ENCODE peak calls at places on chromosomes 12 and 14, in eight cellular contexts. One of them, this sample, is unnamed.

GRCh38 chr14:101499513-101499912 is 61.8 kb upstream of the DIO3 start:
- DNase-seq in neural progenitor cell: no peak
- DNase-seq in SK-N-SH: no peak
- DNase-seq in HCT116: no peak
- DNase-seq in keratinocyte: no peak
- DNase-seq in GM12878: no peak
- DNase-seq in mammary epithelial cell: no peak
- DNase-seq in H1: no peak
- DNase-seq in this sample: no peak

GRCh38 chr14:104368751-104369100 is 210.8 kb upstream of the C14orf180 start:
- DNase-seq in neural progenitor cell: no peak
- DNase-seq in SK-N-SH: no peak
- DNase-seq in HCT116: no peak
- DNase-seq in keratinocyte: no peak
- DNase-seq in GM12878: no peak
- DNase-seq in mammary epithelial cell: no peak
- DNase-seq in H1: no peak
- DNase-seq in this sample: no peak

GRCh38 chr12:128338344-128338743 is 71.4 kb downstream of the TMEM132C start:
- DNase-seq in neural progenitor cell: peak
- DNase-seq in SK-N-SH: no peak
- DNase-seq in HCT116: no peak
- DNase-seq in keratinocyte: no peak
- DNase-seq in GM12878: no peak
- DNase-seq in mammary epithelial cell: no peak
- DNase-seq in H1: no peak
- DNase-seq in this sample: no peak

GRCh38 chr12:62671321-62671720 is 204.7 kb downstream of the MON2 start:
- DNase-seq in neural progenitor cell: no peak
- DNase-seq in SK-N-SH: no peak
- DNase-seq in HCT116: no peak
- DNase-seq in keratinocyte: peak
- DNase-seq in GM12878: no peak
- DNase-seq in mammary epithelial cell: peak
- DNase-seq in H1: no peak
- DNase-seq in this sample: no peak

GRCh38 chr12:32126720-32127119 is 20.1 kb downstream of the BICD1 start:
- DNase-seq in neural progenitor cell: no peak
- DNase-seq in SK-N-SH: no peak
- DNase-seq in HCT116: no peak
- DNase-seq in keratinocyte: no peak
- DNase-seq in GM12878: no peak
- DNase-seq in mammary epithelial cell: peak
- DNase-seq in H1: no peak
- DNase-seq in this sample: no peak

GRCh38 chr12:56087220-56087619 is 7.3 kb downstream of the ERBB3 start:
- DNase-seq in neural progenitor cell: no peak
- DNase-seq in SK-N-SH: no peak
- DNase-seq in HCT116: no peak
- DNase-seq in keratinocyte: no peak
- DNase-seq in GM12878: no peak
- DNase-seq in mammary epithelial cell: no peak
- DNase-seq in H1: no peak
- DNase-seq in this sample: no peak

GRCh38 chr12:125340791-125341190 is 275.6 kb downstream of the AACS start:
- DNase-seq in neural progenitor cell: no peak
- DNase-seq in SK-N-SH: no peak
- DNase-seq in HCT116: no peak
- DNase-seq in keratinocyte: no peak
- DNase-seq in GM12878: no peak
- DNase-seq in mammary epithelial cell: no peak
- DNase-seq in H1: no peak
- DNase-seq in this sample: no peak

GRCh38 chr12:13173012-13173441 is 23.5 kb upstream of the EMP1 start:
- DNase-seq in neural progenitor cell: no peak
- DNase-seq in SK-N-SH: no peak
- DNase-seq in HCT116: no peak
- DNase-seq in keratinocyte: no peak
- DNase-seq in GM12878: no peak
- DNase-seq in mammary epithelial cell: no peak
- DNase-seq in H1: no peak
- DNase-seq in this sample: no peak

GRCh38 chr14:23406244-23406643 is 1.8 kb downstream of the MYH6 start:
- DNase-seq in neural progenitor cell: no peak
- DNase-seq in SK-N-SH: no peak
- DNase-seq in HCT116: no peak
- DNase-seq in keratinocyte: no peak
- DNase-seq in GM12878: no peak
- DNase-seq in mammary epithelial cell: peak
- DNase-seq in H1: no peak
- DNase-seq in this sample: no peak

GRCh38 chr14:104936361-104937155 is 11.9 kb downstream of the PLD4 start:
- DNase-seq in neural progenitor cell: no peak
- DNase-seq in SK-N-SH: no peak
- DNase-seq in HCT116: no peak
- DNase-seq in keratinocyte: no peak
- DNase-seq in GM12878: no peak
- DNase-seq in mammary epithelial cell: no peak
- DNase-seq in H1: no peak
- DNase-seq in this sample: no peak

GRCh38 chr12:114186241-114187002 is 219.5 kb downstream of the TBX5 start:
- DNase-seq in neural progenitor cell: peak
- DNase-seq in SK-N-SH: peak
- DNase-seq in HCT116: no peak
- DNase-seq in keratinocyte: no peak
- DNase-seq in GM12878: no peak
- DNase-seq in mammary epithelial cell: no peak
- DNase-seq in H1: peak
- DNase-seq in this sample: no peak

GRCh38 chr14:69997849-69998248 is 118.6 kb downstream of the SMOC1 start:
- DNase-seq in neural progenitor cell: no peak
- DNase-seq in SK-N-SH: no peak
- DNase-seq in HCT116: no peak
- DNase-seq in keratinocyte: no peak
- DNase-seq in GM12878: no peak
- DNase-seq in mammary epithelial cell: peak
- DNase-seq in H1: no peak
- DNase-seq in this sample: no peak

GRCh38 chr12:18752280-18752920 is 14.5 kb downstream of the CAPZA3 start:
- DNase-seq in neural progenitor cell: peak
- DNase-seq in SK-N-SH: no peak
- DNase-seq in HCT116: no peak
- DNase-seq in keratinocyte: no peak
- DNase-seq in GM12878: no peak
- DNase-seq in mammary epithelial cell: no peak
- DNase-seq in H1: no peak
- DNase-seq in this sample: no peak

GRCh38 chr14:54362759-54363437 is 33.9 kb upstream of the CDKN3 start:
- DNase-seq in neural progenitor cell: no peak
- DNase-seq in SK-N-SH: no peak
- DNase-seq in HCT116: no peak
- DNase-seq in keratinocyte: no peak
- DNase-seq in GM12878: no peak
- DNase-seq in mammary epithelial cell: no peak
- DNase-seq in H1: peak
- DNase-seq in this sample: no peak

GRCh38 chr12:60205500-60205899 is 609.7 kb downstream of the SLC16A7 start:
- DNase-seq in neural progenitor cell: peak
- DNase-seq in SK-N-SH: no peak
- DNase-seq in HCT116: no peak
- DNase-seq in keratinocyte: no peak
- DNase-seq in GM12878: no peak
- DNase-seq in mammary epithelial cell: peak
- DNase-seq in H1: no peak
- DNase-seq in this sample: no peak

DNA sequence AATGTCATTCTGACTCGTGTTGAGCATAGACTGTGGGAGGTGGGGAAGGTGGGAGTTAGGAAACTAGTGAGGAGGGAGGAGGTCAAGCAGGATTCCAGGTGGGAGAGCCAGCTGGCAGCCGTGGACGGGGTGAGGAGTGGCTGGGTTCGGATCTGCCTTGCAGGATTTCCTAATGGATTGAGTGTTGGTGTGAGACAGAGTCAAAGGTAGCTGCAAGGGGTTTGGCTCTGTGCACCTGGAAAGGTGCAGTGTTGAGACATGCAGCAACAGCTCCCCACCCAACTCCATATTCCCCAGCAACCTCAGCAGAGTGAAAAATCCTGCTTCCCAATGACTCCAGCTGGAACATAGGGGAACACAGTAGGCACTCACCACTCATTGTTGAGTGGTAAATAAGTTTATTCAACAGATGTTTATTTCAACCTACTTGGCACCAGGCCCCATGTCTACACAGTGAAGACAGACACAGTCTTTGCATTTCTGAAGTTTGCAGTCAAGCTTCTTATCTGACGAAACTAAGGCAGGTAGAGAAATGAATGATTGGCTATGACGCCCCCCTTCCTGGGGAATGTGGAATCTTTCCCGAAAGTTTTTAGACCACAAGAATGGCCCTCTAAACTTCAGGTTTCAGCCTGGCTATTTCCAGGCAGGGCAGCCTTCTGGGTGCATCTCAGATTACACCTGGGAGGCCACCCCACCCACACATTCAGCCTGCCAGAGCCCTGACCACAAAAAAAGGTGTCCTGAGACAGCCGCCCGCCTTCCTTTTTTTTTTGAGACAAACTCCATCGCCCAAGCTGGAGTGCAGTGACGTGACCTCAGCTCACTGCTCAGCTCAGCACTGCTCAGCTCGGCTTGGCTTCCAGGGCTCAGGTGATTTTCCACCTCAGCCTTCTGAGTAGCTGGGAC is 37.9 kb upstream of the PLEKHG6 start:
- DNase-seq in neural progenitor cell: no peak
- DNase-seq in SK-N-SH: no peak
- DNase-seq in HCT116: peak
- DNase-seq in keratinocyte: peak
- DNase-seq in GM12878: no peak
- DNase-seq in mammary epithelial cell: peak
- DNase-seq in H1: no peak
- DNase-seq in this sample: peak
- H3K9ac ChIP-seq in neural progenitor cell: no peak
- H3K9ac ChIP-seq in SK-N-SH: no peak
- H3K9ac ChIP-seq in HCT116: peak
- H3K9ac ChIP-seq in keratinocyte: peak
- H3K9ac ChIP-seq in GM12878: no peak
- H3K9ac ChIP-seq in mammary epithelial cell: peak
- H3K9ac ChIP-seq in H1: no peak
- H3K9ac ChIP-seq in this sample: peak

DNA sequence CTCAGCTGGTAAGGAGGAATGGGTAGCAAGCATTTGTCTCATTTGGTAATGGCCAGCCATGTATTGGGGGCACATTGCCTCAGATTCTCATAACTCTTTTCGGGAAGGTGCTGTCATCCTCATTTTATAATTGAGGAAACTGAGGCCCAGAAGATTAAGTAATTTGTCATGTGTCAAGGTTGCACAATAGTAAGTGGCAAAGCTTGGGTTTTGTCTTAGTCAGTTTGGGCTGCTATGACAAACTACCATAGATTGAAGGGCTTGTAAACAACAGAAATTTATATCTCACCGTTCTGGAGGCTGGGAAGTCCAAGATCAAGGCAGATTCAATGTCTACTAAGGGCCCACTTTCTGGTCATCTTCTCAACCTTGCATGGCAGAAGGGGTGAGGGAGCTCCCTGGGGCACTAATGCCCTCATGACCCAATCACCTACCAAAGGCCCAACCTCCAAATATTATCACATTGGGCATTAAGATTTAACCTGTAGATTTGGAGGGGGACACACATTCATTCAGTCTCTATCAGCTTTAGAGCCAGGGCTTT is 99.6 kb downstream of the SRGAP1 start:
- DNase-seq in neural progenitor cell: no peak
- DNase-seq in SK-N-SH: no peak
- DNase-seq in HCT116: no peak
- DNase-seq in keratinocyte: no peak
- DNase-seq in GM12878: no peak
- DNase-seq in mammary epithelial cell: no peak
- DNase-seq in H1: no peak
- DNase-seq in this sample: no peak
- H3K4me2 ChIP-seq in neural progenitor cell: no peak
- H3K4me2 ChIP-seq in SK-N-SH: no peak
- H3K4me2 ChIP-seq in HCT116: no peak
- H3K4me2 ChIP-seq in keratinocyte: no peak
- H3K4me2 ChIP-seq in GM12878: no peak
- H3K4me2 ChIP-seq in mammary epithelial cell: no peak
- H3K4me2 ChIP-seq in H1: no peak
- H3K4me2 ChIP-seq in this sample: no peak

DNA sequence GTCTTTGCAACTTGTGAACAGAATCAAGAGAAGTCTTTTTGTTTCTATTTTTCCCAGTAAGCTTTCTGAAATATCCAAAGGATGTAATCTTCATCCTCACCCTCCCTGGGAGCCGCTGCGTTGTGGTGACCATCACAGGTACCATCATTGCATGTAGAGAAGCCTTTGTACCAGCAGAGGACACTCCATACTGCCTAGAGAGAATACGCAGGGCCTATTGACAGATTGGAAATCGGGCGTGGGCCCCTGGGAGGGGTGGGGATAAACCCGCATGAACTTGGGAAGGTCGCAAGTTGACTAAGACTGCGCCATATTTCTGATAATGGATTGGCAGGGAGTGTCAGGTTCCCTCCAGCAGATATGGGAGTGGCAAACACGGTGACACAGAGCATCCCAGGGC is 12.7 kb downstream of the KRT1 start:
- DNase-seq in neural progenitor cell: peak
- DNase-seq in SK-N-SH: no peak
- DNase-seq in HCT116: no peak
- DNase-seq in keratinocyte: no peak
- DNase-seq in GM12878: no peak
- DNase-seq in mammary epithelial cell: no peak
- DNase-seq in H1: no peak
- DNase-seq in this sample: no peak
- TF ChIP-seq CTCF in neural progenitor cell: peak
- TF ChIP-seq CTCF in SK-N-SH: peak
- TF ChIP-seq CTCF in HCT116: peak
- TF ChIP-seq CTCF in keratinocyte: peak
- TF ChIP-seq CTCF in GM12878: no peak
- TF ChIP-seq CTCF in mammary epithelial cell: peak
- TF ChIP-seq CTCF in H1: peak
- TF ChIP-seq CTCF in this sample: peak

GRCh38 chr14:31090872-31091764 is 64.9 kb upstream of the STRN3 start:
- DNase-seq in neural progenitor cell: no peak
- DNase-seq in SK-N-SH: no peak
- DNase-seq in HCT116: no peak
- DNase-seq in keratinocyte: no peak
- DNase-seq in GM12878: no peak
- DNase-seq in mammary epithelial cell: peak
- DNase-seq in H1: no peak
- DNase-seq in this sample: no peak
- H3K9ac ChIP-seq in neural progenitor cell: no peak
- H3K9ac ChIP-seq in SK-N-SH: no peak
- H3K9ac ChIP-seq in HCT116: no peak
- H3K9ac ChIP-seq in keratinocyte: peak
- H3K9ac ChIP-seq in GM12878: no peak
- H3K9ac ChIP-seq in mammary epithelial cell: peak
- H3K9ac ChIP-seq in H1: no peak
- H3K9ac ChIP-seq in this sample: no peak

This sample was measured in MM.1S.